ENCODE peak calls at places on chromosomes 3 and 15, in six cellular contexts. G is GM12891, C is GM12878, D is HepG2, T is H1, Y is K562. A is an unnamed sample.
A peak's percentile ranks its signal among the peaks of the same experiment; 100 is the strongest.

GRCh38 chr3:133941390-133941789 is 45.7 kb upstream of the RAB6B start:
- DNase-seq in G (no peak), C (no peak), D (no peak), T (no peak), Y (no peak), A (no peak)

GRCh38 chr3:171459942-171460225 is 321 bp downstream of the TNIK start:
- DNase-seq in G (no peak), C (no peak), D (no peak), T (no peak), Y (no peak), A (no peak)

GRCh38 chr3:44342191-44342790 is 3.7 kb downstream of the TCAIM start:
- DNase-seq in G (no peak), C (no peak), D (no peak), T (no peak), Y (no peak), A (no peak)

GRCh38 chr3:127455541-127456450 is 134.7 kb downstream of the TPRA1 start:
- DNase-seq in G (peak; percentile 97), C (no peak), D (peak; percentile 41), T (peak; percentile 77), Y (peak; percentile 81), A (peak; percentile 92)

GRCh38 chr3:25610779-25611178 is 53.9 kb downstream of the TOP2B start:
- DNase-seq in G (no peak), C (no peak), D (no peak), T (no peak), Y (no peak), A (no peak)

GRCh38 chr15:65055201-65055870 is 10.1 kb downstream of the SLC51B start:
- DNase-seq in G (no peak), C (no peak), D (no peak), T (no peak), Y (no peak), A (no peak)

GRCh38 chr3:67518196-67518595 is 136.2 kb downstream of the SUCLG2 start:
- DNase-seq in G (no peak), C (no peak), D (no peak), T (no peak), Y (no peak), A (no peak)

GRCh38 chr3:41199866-41200668 is 762 bp downstream of the CTNNB1 start:
- DNase-seq in G (peak; percentile 36), C (no peak), D (no peak), T (no peak), Y (peak; percentile 78), A (peak; percentile 40)

GRCh38 chr3:162491957-162492356 is 995.3 kb downstream of the OTOL1 start:
- DNase-seq in G (no peak), C (no peak), D (no peak), T (no peak), Y (no peak), A (no peak)

GRCh38 chr3:196399485-196399945 is 32.7 kb downstream of the UBXN7 start:
- DNase-seq in G (no peak), C (no peak), D (peak; percentile 4), T (no peak), Y (no peak), A (no peak)

GRCh38 chr15:73965094-73965729 is 26.9 kb downstream of the STOML1 start:
- DNase-seq in G (no peak), C (no peak), D (no peak), T (no peak), Y (no peak), A (no peak)

GRCh38 chr3:129238945-129239705 is 10.3 kb upstream of the COPG1 start:
- DNase-seq in G (no peak), C (no peak), D (no peak), T (no peak), Y (peak; percentile 9), A (no peak)

GRCh38 chr15:75654201-75654907 is 6.6 kb downstream of the SNX33 start:
- DNase-seq in G (no peak), C (no peak), D (no peak), T (no peak), Y (no peak), A (no peak)

GRCh38 chr15:65595960-65596359 is 15.0 kb downstream of the INTS14 start:
- DNase-seq in G (no peak), C (no peak), D (peak; percentile 67), T (no peak), Y (peak; percentile 39), A (no peak)

GRCh38 chr3:12709334-12709733 is 45.4 kb upstream of the RAF1 start:
- DNase-seq in G (no peak), C (no peak), D (no peak), T (no peak), Y (peak; percentile 7), A (no peak)

GRCh38 chr15:41730543-41730942 is 43.7 kb upstream of the MAPKBP1 start:
- DNase-seq in G (peak; percentile 16), C (no peak), D (no peak), T (no peak), Y (no peak), A (no peak)

GRCh38 chr3:194879991-194880939 is 194.6 kb downstream of the FAM43A start:
- DNase-seq in G (no peak), C (no peak), D (no peak), T (no peak), Y (no peak), A (no peak)

GRCh38 chr3:170476291-170476690 is 57.6 kb downstream of the CLDN11 start:
- DNase-seq in G (no peak), C (no peak), D (no peak), T (no peak), Y (no peak), A (no peak)

GRCh38 chr3:58497074-58497473 is 5.2 kb downstream of the KCTD6 start:
- DNase-seq in G (no peak), C (no peak), D (no peak), T (no peak), Y (no peak), A (no peak)

GRCh38 chr3:129521702-129522101 is 6.7 kb upstream of the RHO start:
- DNase-seq in G (no peak), C (no peak), D (no peak), T (no peak), Y (no peak), A (no peak)

GRCh38 chr15:84797212-84797611 is 19.9 kb upstream of the ALPK3 start:
- DNase-seq in G (no peak), C (no peak), D (no peak), T (no peak), Y (no peak), A (no peak)

GRCh38 chr3:57998366-57999283 is 9.6 kb upstream of the FLNB start:
- DNase-seq in G (peak; percentile 32), C (no peak), D (peak; percentile 77), T (no peak), Y (peak; percentile 40), A (peak; percentile 36)

GRCh38 chr3:10360478-10360877 is 39.6 kb upstream of the SEC13 start:
- DNase-seq in G (no peak), C (no peak), D (no peak), T (no peak), Y (no peak), A (no peak)

GRCh38 chr3:10359761-10360161 is 38.8 kb upstream of the SEC13 start:
- DNase-seq in G (no peak), C (no peak), D (no peak), T (no peak), Y (no peak), A (no peak)

GRCh38 chr3:10363935-10364334 is 43.0 kb upstream of the SEC13 start:
- DNase-seq in G (no peak), C (no peak), D (no peak), T (no peak), Y (no peak), A (no peak)

GRCh38 chr3:10358309-10358980 is 37.5 kb upstream of the SEC13 start:
- DNase-seq in G (no peak), C (no peak), D (no peak), T (no peak), Y (no peak), A (no peak)

DNA sequence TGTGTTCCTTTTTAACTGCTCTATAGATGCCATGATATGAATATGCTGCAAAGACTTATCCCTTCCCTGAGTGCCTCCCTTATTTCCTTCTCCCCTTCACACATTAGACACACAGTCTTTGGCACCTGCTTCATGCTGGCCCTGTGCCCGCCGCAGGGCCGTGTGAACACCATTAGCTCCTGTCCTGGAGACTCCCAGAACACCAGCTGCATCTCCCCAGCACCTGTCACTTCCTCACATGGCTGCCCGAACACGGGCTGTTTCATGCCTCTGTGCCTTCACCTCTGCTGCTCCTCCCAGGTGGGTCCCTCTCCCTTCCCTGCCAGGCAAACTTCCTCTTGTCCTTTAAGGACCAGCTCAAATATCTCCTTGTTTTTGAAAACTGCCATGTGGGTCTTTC is 40.5 kb upstream of the SEC13 start:
- DNase-seq in G (no peak), C (no peak), D (no peak), T (no peak), Y (no peak), A (no peak)
- TF ChIP-seq TAF1 in G (no peak), C (no peak), D (no peak), T (no peak), Y (no peak), A (no peak)

GRCh38 chr3:66418432-66419052 is 82.3 kb downstream of the LRIG1 start:
- DNase-seq in G (no peak), C (no peak), D (no peak), T (no peak), Y (no peak), A (no peak)
- TF ChIP-seq POLR2A in G (no peak), C (no peak), D (no peak), T (no peak), Y (no peak), A (no peak)

DNA sequence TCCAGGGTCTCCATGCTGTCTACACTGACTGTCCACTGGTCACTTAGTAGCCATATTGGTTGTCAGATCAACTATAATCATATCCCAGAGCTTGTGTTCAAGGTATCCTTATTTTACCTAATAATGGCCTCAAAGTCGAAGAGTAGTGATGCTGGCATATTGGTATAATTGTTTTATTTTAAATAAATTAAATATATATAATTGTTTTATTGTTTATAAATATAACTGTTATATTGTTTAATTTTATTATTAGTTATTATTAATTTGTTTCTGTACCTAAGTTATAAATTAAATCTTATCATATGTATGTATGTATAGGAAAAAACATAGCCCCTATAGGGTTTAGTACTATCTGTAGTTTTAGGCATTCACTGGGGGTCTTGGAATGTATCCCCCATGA is 205.0 kb downstream of the FOXP1 start:
- DNase-seq in G (no peak), C (no peak), D (no peak), T (no peak), Y (no peak), A (no peak)
- TF ChIP-seq TAF1 in G (no peak), C (no peak), D (no peak), T (no peak), Y (no peak), A (no peak)

DNA sequence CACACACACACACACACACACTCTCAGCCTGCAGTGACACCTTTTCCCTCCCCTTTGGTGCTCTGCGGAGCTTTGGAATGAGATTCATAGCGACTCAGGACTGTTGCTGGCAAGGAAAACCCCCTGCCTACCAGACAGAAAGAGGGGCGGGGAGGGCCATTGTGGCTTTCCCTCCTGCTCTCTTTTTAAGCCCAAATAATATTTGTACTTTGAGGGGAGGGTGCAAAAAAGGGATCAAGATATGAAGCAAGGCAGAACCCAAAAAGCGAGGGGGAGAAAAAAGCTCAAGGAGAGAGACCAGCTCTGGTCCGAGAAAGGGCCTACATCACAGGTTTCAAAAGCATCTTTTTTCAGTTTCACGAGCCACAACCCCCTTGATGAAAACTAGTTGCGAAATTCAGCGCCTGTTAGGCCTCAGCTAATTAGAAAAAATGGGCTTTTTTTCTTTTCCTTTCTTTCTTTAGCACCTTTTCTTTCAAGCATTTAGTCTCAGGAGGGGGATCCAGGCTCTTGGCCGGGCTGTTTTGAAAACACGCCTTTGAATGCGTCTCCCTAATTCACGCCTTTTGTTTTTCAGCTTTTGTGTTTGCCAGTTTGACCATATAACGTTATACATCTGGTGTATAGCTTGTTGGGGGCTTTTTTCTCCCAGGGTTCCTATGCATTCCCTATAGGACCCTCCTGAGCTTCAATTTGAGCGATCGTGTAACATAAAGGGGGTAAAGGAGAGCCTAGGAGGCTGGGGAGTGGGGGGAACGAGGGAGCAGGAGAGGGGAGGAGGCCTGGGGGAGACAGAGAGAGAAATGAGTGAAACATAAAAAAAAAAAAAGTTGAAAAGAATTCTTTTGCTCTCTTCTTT is 1043.4 kb upstream of the NR2F2 start:
- DNase-seq in G (no peak), C (peak; percentile 28), D (no peak), T (no peak), Y (no peak), A (no peak)
- TF ChIP-seq POLR2A in G (no peak), C (no peak), D (no peak), T (no peak), Y (no peak), A (no peak)